ENCODE peak calls at places on chromosomes 16 and 17, in six cellular contexts. J, Z, U, X, B and C are unnamed samples. For H3K36me3, the result is how much of the 10 kb centered on the place peaks cover.

GRCh38 chr17:17682293-17682736 is 1.1 kb downstream of the RAI1 start:
- DNase-seq in J (peak), Z (peak), U (no peak), X (peak), B (no peak), C (no peak)

GRCh38 chr17:15479697-15480096 is 12.3 kb upstream of the CDRT4 start:
- DNase-seq in J (peak), Z (no peak), U (no peak), X (no peak), B (no peak), C (no peak)

GRCh38 chr16:20673882-20674683 is 23.4 kb downstream of the ACSM1 start:
- DNase-seq in J (no peak), Z (no peak), U (no peak), X (no peak), B (peak), C (no peak)

GRCh38 chr16:55542459-55543082 is 23.9 kb upstream of the CAPNS2 start:
- DNase-seq in J (peak), Z (no peak), U (no peak), X (no peak), B (no peak), C (no peak)

GRCh38 chr17:27974531-27975145 is 67.8 kb upstream of the NLK start:
- DNase-seq in J (no peak), Z (no peak), U (no peak), X (no peak), B (peak), C (no peak)

GRCh38 chr16:27386674-27387073 is 15.3 kb upstream of the IL21R start:
- DNase-seq in J (no peak), Z (no peak), U (no peak), X (no peak), B (no peak), C (no peak)

GRCh38 chr17:80475949-80476876 is at the start of gene NPTX1:
- DNase-seq in J (no peak), Z (no peak), U (no peak), X (no peak), B (no peak), C (no peak)

GRCh38 chr17:81832608-81833159 is 407 bp downstream of the MCRIP1 start:
- DNase-seq in J (peak), Z (peak), U (no peak), X (peak), B (no peak), C (no peak)

GRCh38 chr16:85354623-85355514 is 242.6 kb upstream of the CIBAR2 start:
- DNase-seq in J (peak), Z (no peak), U (no peak), X (no peak), B (peak), C (no peak)
- TF ChIP-seq CTCF in J (no peak), Z (no peak), U (no peak), X (no peak), B (no peak), C (no peak)

GRCh38 chr17:75240394-75241142 is 20.8 kb downstream of the GGA3 start:
- DNase-seq in J (peak), Z (no peak), U (no peak), X (peak), B (no peak), C (no peak)
- H3K36me3 ChIP-seq in J (under half), Z (half or more), U (half or more), X (half or more), B (under half), C (half or more)

DNA sequence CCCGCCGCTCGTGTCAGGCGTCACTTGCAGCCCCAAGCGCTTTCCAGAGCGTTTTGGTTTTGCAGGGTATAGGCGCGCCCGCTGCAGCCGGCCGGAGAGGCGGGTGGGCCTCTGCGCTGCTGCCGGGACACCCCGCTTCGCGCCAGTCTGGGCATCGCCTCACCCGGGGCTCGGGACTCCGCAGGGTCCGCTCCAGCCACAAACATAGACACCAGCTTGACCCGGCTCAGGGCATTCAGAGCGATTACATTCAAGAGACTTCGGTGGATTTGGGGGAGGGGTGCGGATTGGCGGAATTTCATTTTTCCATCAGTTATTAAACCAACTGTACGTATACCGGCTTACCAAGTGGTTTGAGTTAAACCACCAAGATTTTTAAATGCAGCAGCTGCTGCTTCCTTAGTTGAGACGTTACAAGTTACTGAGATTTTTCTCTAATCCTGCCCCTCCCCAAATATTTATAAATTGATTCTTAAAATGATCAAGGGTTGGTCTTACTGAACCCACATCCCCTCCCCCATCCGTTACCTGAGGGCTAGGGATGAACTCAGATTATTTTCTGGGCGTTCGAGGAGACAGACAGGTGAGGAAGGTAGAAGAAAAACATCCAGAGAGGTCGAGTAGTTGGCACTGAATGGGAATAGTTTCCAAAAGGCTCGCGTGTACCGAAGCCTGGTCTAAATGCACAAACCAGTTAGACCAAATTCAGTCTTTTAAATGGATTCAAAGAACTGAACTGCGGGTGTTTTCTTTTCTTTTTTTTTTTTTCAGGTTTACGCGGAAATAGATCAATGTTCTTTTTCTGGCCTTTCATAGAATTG is 1.5 kb downstream of the CRHR1 start:
- DNase-seq in J (no peak), Z (no peak), U (no peak), X (no peak), B (no peak), C (no peak)
- H3K4me3 ChIP-seq in J (no peak), Z (peak), U (peak), X (peak), B (no peak), C (peak)

DNA sequence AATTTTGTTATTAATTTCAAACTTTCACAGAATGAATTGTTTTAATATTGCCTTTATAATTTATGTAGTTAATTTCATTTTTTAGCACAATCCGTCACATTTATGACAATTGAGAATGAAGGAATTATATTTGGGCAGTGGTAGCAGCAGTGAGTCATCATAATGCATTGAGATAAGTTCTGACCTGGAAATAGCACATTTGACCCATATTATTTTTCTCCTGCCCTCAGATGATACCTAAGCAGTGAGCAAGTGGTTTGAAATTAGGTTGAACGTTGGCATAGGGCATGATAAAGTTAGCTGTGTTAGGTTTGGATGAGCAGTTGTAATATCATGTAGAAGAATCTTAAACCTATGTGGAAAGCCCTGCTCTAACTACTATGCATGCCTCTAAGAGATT is 1431.3 kb upstream of the CDH8 start:
- DNase-seq in J (peak), Z (no peak), U (no peak), X (no peak), B (no peak), C (no peak)
- TF ChIP-seq CTCF in J (no peak), Z (no peak), U (no peak), X (no peak), B (no peak), C (no peak)

GRCh38 chr17:29102046-29102445 is 59.1 kb downstream of the PIPOX start:
- DNase-seq in J (no peak), Z (no peak), U (no peak), X (no peak), B (no peak), C (no peak)
- H3K36me3 ChIP-seq in J (under half), Z (half or more), U (under half), X (under half), B (under half), C (half or more)

DNA sequence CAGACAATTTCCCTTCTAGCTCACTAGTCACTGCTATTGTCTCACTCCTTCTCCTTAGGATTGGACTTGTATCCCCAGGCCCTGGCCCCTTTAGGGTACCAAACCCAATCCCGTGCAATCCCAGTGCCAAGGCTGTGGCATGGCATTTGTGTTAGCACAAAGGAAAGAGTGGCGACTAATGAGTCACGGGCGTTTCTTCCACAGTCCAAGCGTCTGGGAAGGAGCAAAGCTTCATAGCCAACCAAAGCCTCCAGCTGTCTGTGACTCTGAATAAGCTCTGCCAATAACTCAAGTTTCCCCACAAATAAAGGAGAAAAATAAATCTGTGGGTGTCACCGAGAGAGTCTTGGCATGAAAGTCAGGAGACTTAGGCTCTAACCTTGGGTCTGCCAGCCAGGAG is 54.7 kb upstream of the COX10 start:
- DNase-seq in J (peak), Z (no peak), U (no peak), X (no peak), B (no peak), C (no peak)
- H3K4me3 ChIP-seq in J (no peak), Z (no peak), U (no peak), X (no peak), B (no peak), C (no peak)

DNA sequence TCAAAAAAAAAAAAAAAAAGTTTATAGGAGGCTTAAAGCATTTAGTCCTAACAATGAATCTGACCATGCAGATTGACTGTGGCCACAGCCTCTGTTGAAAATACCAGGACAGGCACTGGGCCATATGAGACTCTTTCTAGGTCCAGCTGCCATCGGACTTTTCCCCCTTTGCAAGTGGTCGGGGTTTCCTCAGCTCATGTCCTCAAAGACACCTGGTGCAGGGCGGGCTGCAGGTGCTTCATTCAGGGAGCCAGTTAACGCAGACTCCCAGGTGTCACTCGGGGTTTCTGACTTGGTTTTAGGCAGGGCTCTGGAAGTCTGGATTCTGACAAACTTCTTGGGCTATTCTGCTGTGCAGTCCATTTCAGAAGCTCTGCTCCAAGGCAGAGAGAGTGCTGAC is 20.9 kb downstream of the ELAC2 start:
- DNase-seq in J (no peak), Z (no peak), U (no peak), X (no peak), B (no peak), C (no peak)
- TF ChIP-seq CTCF in J (no peak), Z (no peak), U (no peak), X (no peak), B (no peak), C (no peak)

GRCh38 chr16:86499889-86500707 is 10.2 kb upstream of the FOXF1 start:
- DNase-seq in J (no peak), Z (no peak), U (no peak), X (no peak), B (no peak), C (no peak)

GRCh38 chr16:86497551-86498021 is 12.7 kb upstream of the FOXF1 start:
- DNase-seq in J (no peak), Z (no peak), U (no peak), X (no peak), B (no peak), C (no peak)

GRCh38 chr16:86496929-86497381 is 13.4 kb upstream of the FOXF1 start:
- DNase-seq in J (no peak), Z (no peak), U (no peak), X (no peak), B (no peak), C (no peak)

GRCh38 chr16:86498155-86498651 is 12.1 kb upstream of the FOXF1 start:
- DNase-seq in J (no peak), Z (no peak), U (no peak), X (no peak), B (no peak), C (no peak)

DNA sequence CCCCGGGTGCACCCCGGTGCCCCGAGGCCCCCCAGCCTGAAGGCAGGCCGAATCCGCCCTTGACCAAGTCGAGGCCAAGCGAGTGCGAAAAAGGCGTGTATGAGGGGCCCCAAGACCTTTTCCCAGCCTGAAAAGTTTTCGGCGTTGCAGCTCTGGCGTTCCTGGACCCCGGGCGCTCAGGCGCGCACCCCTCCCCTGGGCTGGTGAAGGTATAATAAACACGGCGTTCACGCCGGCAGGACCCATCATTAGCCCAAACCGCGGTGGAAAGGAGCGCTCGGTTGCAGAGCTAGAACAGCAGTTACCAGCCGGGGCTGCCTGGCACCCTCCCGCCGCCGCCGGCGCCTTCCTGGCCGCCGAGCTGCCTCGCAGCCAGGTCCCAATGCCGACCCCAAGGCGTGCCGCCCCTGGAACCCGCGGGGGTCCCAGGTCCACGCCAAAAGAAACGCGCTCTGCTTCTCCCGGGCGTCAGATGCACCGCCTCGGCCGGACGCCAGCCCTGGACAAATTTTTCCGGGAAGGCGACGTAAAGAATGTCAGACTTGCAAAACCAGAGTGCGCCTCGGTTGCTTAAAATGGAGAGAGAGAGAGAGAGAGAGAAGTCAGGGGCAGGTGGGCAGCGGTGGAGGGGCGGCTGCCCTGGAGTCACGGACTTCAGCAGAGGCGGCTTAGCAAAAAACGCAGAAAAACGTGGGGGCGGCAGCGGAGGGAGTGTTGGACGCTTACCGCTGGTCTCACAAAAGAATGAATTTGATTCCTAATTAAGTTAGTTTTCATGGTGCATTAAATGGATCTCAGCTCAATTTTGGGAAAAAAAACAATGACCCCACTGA is 11.4 kb upstream of the FOXF1 start:
- DNase-seq in J (no peak), Z (no peak), U (no peak), X (no peak), B (no peak), C (no peak)
- H3K36me3 ChIP-seq in J (under half), Z (under half), U (under half), X (under half), B (under half), C (under half)

GRCh38 chr16:29680180-29680598 is 1.2 kb downstream of the QPRT start:
- DNase-seq in J (no peak), Z (no peak), U (no peak), X (no peak), B (peak), C (no peak)
- H3K4me3 ChIP-seq in J (peak), Z (peak), U (no peak), X (no peak), B (peak), C (no peak)